ENCODE peak calls at places on chromosome X, in nine cellular contexts. E, D, H, N, X, T, O, W and K are unnamed samples.

GRCh38 chrX:3815896-3816664 is 102.6 kb upstream of the PRKX start:
- DNase-seq in E (peak; percentile 55), N (peak; percentile 62), H (peak; percentile 12), T (peak; percentile 20), X (no peak), W (peak; percentile 67), D (peak; percentile 49), O (peak; percentile 64), K (no peak)

GRCh38 chrX:108735087-108735679 is 1.2 kb downstream of the IRS4 start:
- DNase-seq in T (no peak), N (no peak), H (no peak), W (no peak), D (no peak), E (peak; percentile 67), X (no peak), O (peak; percentile 34), K (no peak)

GRCh38 chrX:54042609-54043010 is 1.7 kb downstream of the PHF8 start:
- DNase-seq in W (peak; percentile 45), D (peak; percentile 26), N (peak; percentile 46), O (peak; percentile 72), T (peak; percentile 33), X (no peak), H (peak; percentile 63), E (peak; percentile 78), K (no peak)

GRCh38 chrX:1592128-1592862 is 891 bp downstream of the AKAP17A start:
- DNase-seq in N (no peak), X (no peak), O (peak; percentile 34), W (no peak), D (no peak), E (peak; percentile 69), T (no peak), H (peak; percentile 5), K (no peak)

GRCh38 chrX:124028177-124028576 is 66.7 kb downstream of the STAG2 start:
- DNase-seq in W (no peak), H (peak; percentile 71), T (no peak), X (no peak), D (no peak), N (no peak), E (no peak), O (no peak), K (no peak)

GRCh38 chrX:3231766-3232165 is 114.7 kb downstream of the MXRA5 start:
- DNase-seq in X (no peak), D (no peak), O (no peak), N (no peak), E (no peak), T (no peak), W (no peak), H (no peak), K (no peak)

GRCh38 chrX:51759055-51759454 is 15.8 kb downstream of the GSPT2 start:
- DNase-seq in D (no peak), X (no peak), O (no peak), H (no peak), T (no peak), W (no peak), N (no peak), E (peak; percentile 54), K (no peak)

GRCh38 chrX:149274516-149275105 is 230.5 kb downstream of the IDS start:
- DNase-seq in H (no peak), E (no peak), X (no peak), O (no peak), D (no peak), T (no peak), W (no peak), N (no peak), K (no peak)

GRCh38 chrX:39899876-39900787 is 197.6 kb downstream of the BCOR start:
- DNase-seq in T (no peak), W (no peak), X (no peak), O (no peak), D (no peak), N (no peak), H (no peak), E (no peak), K (no peak)

GRCh38 chrX:109268340-109268739 is 213.5 kb downstream of the GUCY2F start:
- DNase-seq in W (no peak), O (no peak), E (no peak), D (no peak), H (no peak), T (no peak), X (no peak), N (no peak), K (no peak)

GRCh38 chrX:119272882-119273806 is 37.1 kb downstream of the PGRMC1 start:
- DNase-seq in X (peak; percentile 21), W (peak; percentile 52), H (peak; percentile 21), N (no peak), D (peak; percentile 42), O (peak; percentile 29), T (peak; percentile 32), E (peak; percentile 94), K (no peak)

GRCh38 chrX:107730298-107730655 is 45.3 kb downstream of the TSC22D3 start:
- DNase-seq in O (no peak), H (no peak), X (no peak), E (no peak), T (no peak), W (no peak), D (no peak), N (no peak), K (no peak)

GRCh38 chrX:107726809-107727534 is 48.6 kb downstream of the TSC22D3 start:
- DNase-seq in D (no peak), N (no peak), O (no peak), T (no peak), W (no peak), H (no peak), E (no peak), X (no peak), K (no peak)

GRCh38 chrX:107729558-107730297 is 45.9 kb downstream of the TSC22D3 start:
- DNase-seq in X (no peak), D (no peak), W (no peak), E (peak; percentile 65), O (peak; percentile 95), H (no peak), T (no peak), N (no peak), K (no peak)

GRCh38 chrX:107725761-107726555 is 49.6 kb downstream of the TSC22D3 start:
- DNase-seq in O (no peak), N (no peak), D (no peak), W (no peak), X (no peak), H (no peak), T (no peak), E (no peak), K (no peak)

DNA sequence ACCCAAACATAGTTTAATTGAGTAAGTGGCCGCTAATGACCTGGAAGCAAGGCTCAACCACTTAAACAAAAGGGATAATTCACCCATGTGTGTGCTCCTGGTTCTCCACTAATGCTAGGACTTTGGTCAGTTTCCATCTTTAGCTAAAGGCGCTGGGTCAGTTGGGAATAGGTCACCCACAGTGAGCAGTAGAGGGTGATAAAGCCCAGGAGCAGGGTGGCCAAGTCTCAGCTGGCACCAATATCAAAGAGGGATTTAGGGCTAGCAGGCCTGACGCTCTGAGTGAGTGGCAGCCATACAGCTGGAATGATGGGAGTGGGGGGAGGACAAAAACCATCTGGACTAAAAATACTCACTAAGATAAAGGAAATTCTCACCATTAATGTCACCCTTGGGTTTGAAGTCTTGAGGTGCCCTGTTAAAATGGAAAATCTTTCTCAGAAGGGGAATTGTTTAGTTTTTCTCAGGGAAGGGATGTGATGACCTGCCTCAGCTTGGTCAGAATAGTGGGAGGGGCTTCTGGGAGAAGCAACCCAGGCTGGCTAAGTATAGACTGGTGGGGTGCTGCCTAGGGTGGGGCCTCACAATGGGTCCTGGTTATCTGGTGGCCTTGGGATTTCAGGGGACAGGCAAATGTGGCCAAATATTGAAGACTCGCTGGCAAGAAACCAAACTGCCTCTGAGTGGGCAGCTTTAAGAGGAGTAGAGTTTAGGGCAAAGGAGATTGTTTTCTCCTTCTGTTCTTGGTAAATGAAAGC is 47.1 kb downstream of the TSC22D3 start:
- DNase-seq in N (no peak), W (no peak), H (no peak), D (no peak), E (no peak), X (no peak), O (no peak), T (no peak), K (no peak)
- H3K4me1 ChIP-seq in N (no peaks in the 10 kb centered on the region), W (peaks cover 54% of the 10 kb centered on the region), H (peaks cover 7% of the 10 kb centered on the region), D (no peaks in the 10 kb centered on the region), E (no peaks in the 10 kb centered on the region), X (peaks cover 24% of the 10 kb centered on the region), O (peaks cover 83% of the 10 kb centered on the region), T (no peaks in the 10 kb centered on the region), K (peaks cover 8% of the 10 kb centered on the region)

GRCh38 chrX:10052906-10053625 is 85.9 kb downstream of the CLDN34 start:
- DNase-seq in H (no peak), N (no peak), X (no peak), E (no peak), T (no peak), W (no peak), O (no peak), D (no peak), K (no peak)
- H3K4me1 ChIP-seq in H (peaks cover 8% of the 10 kb centered on the region), N (no peaks in the 10 kb centered on the region), X (peaks cover 31% of the 10 kb centered on the region), E (peaks cover 2% of the 10 kb centered on the region), T (peaks cover 7% of the 10 kb centered on the region), W (peaks cover 36% of the 10 kb centered on the region), O (peaks cover 12% of the 10 kb centered on the region), D (no peaks in the 10 kb centered on the region), K (no peaks in the 10 kb centered on the region)

GRCh38 chrX:153969125-153969903 is 2.3 kb downstream of the HCFC1 start:
- DNase-seq in O (no peak), E (no peak), X (no peak), W (no peak), D (no peak), T (no peak), N (no peak), H (no peak), K (no peak)
- H3K4me1 ChIP-seq in O (no peaks in the 10 kb centered on the region), E (peaks cover 6% of the 10 kb centered on the region), X (peaks cover 20% of the 10 kb centered on the region), W (peaks cover 44% of the 10 kb centered on the region), D (peaks cover 56% of the 10 kb centered on the region), T (peaks cover 32% of the 10 kb centered on the region), N (peaks cover 45% of the 10 kb centered on the region), H (peaks cover 22% of the 10 kb centered on the region), K (peaks cover 38% of the 10 kb centered on the region)

GRCh38 chrX:20315140-20315539 is 48.4 kb upstream of the RPS6KA3 start:
- DNase-seq in N (no peak), E (no peak), T (no peak), H (no peak), W (no peak), X (peak; percentile 13), O (no peak), D (no peak), K (no peak)

GRCh38 chrX:20309796-20310195 is 43.1 kb upstream of the RPS6KA3 start:
- DNase-seq in W (no peak), O (no peak), X (no peak), E (no peak), H (peak; percentile 73), N (no peak), T (no peak), D (no peak), K (no peak)

GRCh38 chrX:20313889-20314288 is 47.2 kb upstream of the RPS6KA3 start:
- DNase-seq in W (no peak), O (no peak), E (no peak), T (no peak), X (no peak), H (no peak), D (no peak), N (peak; percentile 45), K (no peak)

GRCh38 chrX:20311505-20311904 is 44.8 kb upstream of the RPS6KA3 start:
- DNase-seq in N (no peak), X (no peak), E (no peak), H (no peak), D (no peak), T (no peak), O (no peak), W (no peak), K (no peak)

DNA sequence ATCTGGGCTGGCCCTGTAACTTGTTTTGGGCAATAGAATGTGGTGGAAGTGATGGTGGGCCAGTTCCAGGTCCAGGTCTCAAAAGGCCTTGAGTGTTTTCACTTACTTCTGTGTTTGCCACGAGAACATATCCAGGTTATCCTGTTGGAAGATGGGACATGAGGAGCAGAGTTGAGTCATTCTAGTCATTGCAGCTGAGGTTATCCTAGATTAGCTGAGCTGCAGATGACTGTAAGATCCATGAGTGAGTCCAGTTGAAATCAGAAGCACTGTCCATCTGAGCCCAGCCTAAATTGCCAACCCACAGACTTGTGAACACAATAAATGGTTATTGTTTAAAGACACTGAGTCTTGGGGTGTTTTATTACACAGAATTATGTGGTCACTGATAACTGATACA is 45.3 kb upstream of the RPS6KA3 start:
- DNase-seq in N (no peak), O (no peak), T (no peak), D (no peak), W (no peak), X (no peak), H (peak; percentile 15), E (no peak), K (no peak)
- H3K4me1 ChIP-seq in N (peaks cover 15% of the 10 kb centered on the region), O (no peaks in the 10 kb centered on the region), T (no peaks in the 10 kb centered on the region), D (no peaks in the 10 kb centered on the region), W (no peaks in the 10 kb centered on the region), X (peaks cover 6% of the 10 kb centered on the region), H (peaks cover 6% of the 10 kb centered on the region), E (no peaks in the 10 kb centered on the region), K (no peaks in the 10 kb centered on the region)